ENCODE peak calls at places on chromosomes 5 and 9, in ten cellular contexts. One of them, this sample, is unnamed.

GRCh38 chr5:56585466-56585865 is 229.9 kb upstream of the MAP3K1 start:
- DNase-seq in RWPE1: peak
- DNase-seq in kidney epithelial cell: no peak
- DNase-seq in ecto neural progenitor cell: no peak
- DNase-seq in OCI-M1: peak
- DNase-seq in activated CD4-positive, CD25-positive, alpha-beta regulatory T cell treated with anti-CD3 and anti-CD28 coated beads, Interleukin-2, amount 50 U/mL, for 72 hours: no peak
- DNase-seq in K562: no peak
- DNase-seq in COR-L47: no peak
- DNase-seq in fibroblast of pulmonary artery: peak
- DNase-seq in NCI-H748 treated with DMSO at 0.1 percent for 48 hours: no peak
- DNase-seq in this sample: no peak

GRCh38 chr5:127960126-127960744 is 123.3 kb upstream of the SLC12A2 start:
- DNase-seq in ecto neural progenitor cell: no peak
- DNase-seq in RWPE1: no peak
- DNase-seq in fibroblast of pulmonary artery: peak
- DNase-seq in NCI-H748 treated with DMSO at 0.1 percent for 48 hours: no peak
- DNase-seq in OCI-M1: no peak
- DNase-seq in kidney epithelial cell: no peak
- DNase-seq in COR-L47: no peak
- DNase-seq in activated CD4-positive, CD25-positive, alpha-beta regulatory T cell treated with anti-CD3 and anti-CD28 coated beads, Interleukin-2, amount 50 U/mL, for 72 hours: no peak
- DNase-seq in K562: no peak
- DNase-seq in this sample: no peak

GRCh38 chr5:41763096-41763495 is 107.1 kb downstream of the OXCT1 start:
- DNase-seq in NCI-H748 treated with DMSO at 0.1 percent for 48 hours: no peak
- DNase-seq in OCI-M1: no peak
- DNase-seq in activated CD4-positive, CD25-positive, alpha-beta regulatory T cell treated with anti-CD3 and anti-CD28 coated beads, Interleukin-2, amount 50 U/mL, for 72 hours: no peak
- DNase-seq in COR-L47: no peak
- DNase-seq in K562: no peak
- DNase-seq in fibroblast of pulmonary artery: peak
- DNase-seq in ecto neural progenitor cell: no peak
- DNase-seq in kidney epithelial cell: peak
- DNase-seq in RWPE1: no peak
- DNase-seq in this sample: no peak

GRCh38 chr5:5544094-5544663 is 121.7 kb downstream of the ICE1 start:
- DNase-seq in OCI-M1: no peak
- DNase-seq in ecto neural progenitor cell: no peak
- DNase-seq in RWPE1: no peak
- DNase-seq in fibroblast of pulmonary artery: no peak
- DNase-seq in K562: no peak
- DNase-seq in kidney epithelial cell: no peak
- DNase-seq in NCI-H748 treated with DMSO at 0.1 percent for 48 hours: peak
- DNase-seq in activated CD4-positive, CD25-positive, alpha-beta regulatory T cell treated with anti-CD3 and anti-CD28 coated beads, Interleukin-2, amount 50 U/mL, for 72 hours: no peak
- DNase-seq in COR-L47: no peak
- DNase-seq in this sample: no peak

GRCh38 chr5:53109041-53109435 is 519 bp downstream of the MOCS2 start:
- DNase-seq in K562: no peak
- DNase-seq in NCI-H748 treated with DMSO at 0.1 percent for 48 hours: peak
- DNase-seq in kidney epithelial cell: no peak
- DNase-seq in activated CD4-positive, CD25-positive, alpha-beta regulatory T cell treated with anti-CD3 and anti-CD28 coated beads, Interleukin-2, amount 50 U/mL, for 72 hours: no peak
- DNase-seq in fibroblast of pulmonary artery: peak
- DNase-seq in COR-L47: no peak
- DNase-seq in OCI-M1: peak
- DNase-seq in RWPE1: peak
- DNase-seq in ecto neural progenitor cell: no peak
- DNase-seq in this sample: no peak

GRCh38 chr9:133142657-133143592 is 20.8 kb downstream of the GBGT1 start:
- DNase-seq in K562: peak
- DNase-seq in OCI-M1: no peak
- DNase-seq in activated CD4-positive, CD25-positive, alpha-beta regulatory T cell treated with anti-CD3 and anti-CD28 coated beads, Interleukin-2, amount 50 U/mL, for 72 hours: no peak
- DNase-seq in RWPE1: no peak
- DNase-seq in ecto neural progenitor cell: no peak
- DNase-seq in COR-L47: no peak
- DNase-seq in NCI-H748 treated with DMSO at 0.1 percent for 48 hours: no peak
- DNase-seq in kidney epithelial cell: no peak
- DNase-seq in fibroblast of pulmonary artery: no peak
- DNase-seq in this sample: no peak

GRCh38 chr9:104025109-104025508 is 69.0 kb upstream of the SMC2 start:
- DNase-seq in NCI-H748 treated with DMSO at 0.1 percent for 48 hours: no peak
- DNase-seq in COR-L47: no peak
- DNase-seq in OCI-M1: no peak
- DNase-seq in fibroblast of pulmonary artery: peak
- DNase-seq in ecto neural progenitor cell: no peak
- DNase-seq in activated CD4-positive, CD25-positive, alpha-beta regulatory T cell treated with anti-CD3 and anti-CD28 coated beads, Interleukin-2, amount 50 U/mL, for 72 hours: no peak
- DNase-seq in kidney epithelial cell: no peak
- DNase-seq in K562: no peak
- DNase-seq in RWPE1: peak
- DNase-seq in this sample: no peak

GRCh38 chr5:154095819-154096380 is 57.1 kb downstream of the MFAP3 start:
- DNase-seq in kidney epithelial cell: no peak
- DNase-seq in ecto neural progenitor cell: no peak
- DNase-seq in activated CD4-positive, CD25-positive, alpha-beta regulatory T cell treated with anti-CD3 and anti-CD28 coated beads, Interleukin-2, amount 50 U/mL, for 72 hours: no peak
- DNase-seq in NCI-H748 treated with DMSO at 0.1 percent for 48 hours: peak
- DNase-seq in RWPE1: no peak
- DNase-seq in COR-L47: peak
- DNase-seq in OCI-M1: no peak
- DNase-seq in K562: no peak
- DNase-seq in fibroblast of pulmonary artery: no peak
- DNase-seq in this sample: peak

GRCh38 chr5:59559847-59560246 is 333.7 kb downstream of the PDE4D start:
- DNase-seq in OCI-M1: no peak
- DNase-seq in NCI-H748 treated with DMSO at 0.1 percent for 48 hours: no peak
- DNase-seq in fibroblast of pulmonary artery: no peak
- DNase-seq in COR-L47: no peak
- DNase-seq in activated CD4-positive, CD25-positive, alpha-beta regulatory T cell treated with anti-CD3 and anti-CD28 coated beads, Interleukin-2, amount 50 U/mL, for 72 hours: no peak
- DNase-seq in K562: no peak
- DNase-seq in RWPE1: no peak
- DNase-seq in ecto neural progenitor cell: no peak
- DNase-seq in kidney epithelial cell: no peak
- DNase-seq in this sample: no peak

GRCh38 chr5:153504726-153505125 is 14.3 kb downstream of the GRIA1 start:
- DNase-seq in NCI-H748 treated with DMSO at 0.1 percent for 48 hours: peak
- DNase-seq in K562: no peak
- DNase-seq in OCI-M1: no peak
- DNase-seq in activated CD4-positive, CD25-positive, alpha-beta regulatory T cell treated with anti-CD3 and anti-CD28 coated beads, Interleukin-2, amount 50 U/mL, for 72 hours: no peak
- DNase-seq in RWPE1: no peak
- DNase-seq in ecto neural progenitor cell: no peak
- DNase-seq in COR-L47: no peak
- DNase-seq in fibroblast of pulmonary artery: no peak
- DNase-seq in kidney epithelial cell: no peak
- DNase-seq in this sample: no peak

GRCh38 chr5:76104027-76104426 is 20.8 kb downstream of the SV2C start:
- DNase-seq in kidney epithelial cell: peak
- DNase-seq in COR-L47: no peak
- DNase-seq in ecto neural progenitor cell: peak
- DNase-seq in K562: peak
- DNase-seq in RWPE1: peak
- DNase-seq in fibroblast of pulmonary artery: peak
- DNase-seq in activated CD4-positive, CD25-positive, alpha-beta regulatory T cell treated with anti-CD3 and anti-CD28 coated beads, Interleukin-2, amount 50 U/mL, for 72 hours: no peak
- DNase-seq in OCI-M1: peak
- DNase-seq in NCI-H748 treated with DMSO at 0.1 percent for 48 hours: no peak
- DNase-seq in this sample: no peak

GRCh38 chr5:40160435-40160834 is 519.3 kb upstream of the PTGER4 start:
- DNase-seq in OCI-M1: no peak
- DNase-seq in K562: no peak
- DNase-seq in fibroblast of pulmonary artery: no peak
- DNase-seq in NCI-H748 treated with DMSO at 0.1 percent for 48 hours: no peak
- DNase-seq in RWPE1: no peak
- DNase-seq in kidney epithelial cell: no peak
- DNase-seq in ecto neural progenitor cell: no peak
- DNase-seq in COR-L47: no peak
- DNase-seq in activated CD4-positive, CD25-positive, alpha-beta regulatory T cell treated with anti-CD3 and anti-CD28 coated beads, Interleukin-2, amount 50 U/mL, for 72 hours: no peak
- DNase-seq in this sample: no peak

GRCh38 chr5:142296914-142297417 is 27.9 kb downstream of the SPRY4 start:
- DNase-seq in K562: no peak
- DNase-seq in OCI-M1: no peak
- DNase-seq in NCI-H748 treated with DMSO at 0.1 percent for 48 hours: no peak
- DNase-seq in fibroblast of pulmonary artery: peak
- DNase-seq in ecto neural progenitor cell: no peak
- DNase-seq in activated CD4-positive, CD25-positive, alpha-beta regulatory T cell treated with anti-CD3 and anti-CD28 coated beads, Interleukin-2, amount 50 U/mL, for 72 hours: no peak
- DNase-seq in RWPE1: no peak
- DNase-seq in COR-L47: no peak
- DNase-seq in kidney epithelial cell: peak
- DNase-seq in this sample: no peak

GRCh38 chr9:121282309-121283071 is 14.5 kb downstream of the GSN start:
- DNase-seq in fibroblast of pulmonary artery: peak
- DNase-seq in COR-L47: no peak
- DNase-seq in NCI-H748 treated with DMSO at 0.1 percent for 48 hours: no peak
- DNase-seq in ecto neural progenitor cell: no peak
- DNase-seq in kidney epithelial cell: no peak
- DNase-seq in OCI-M1: no peak
- DNase-seq in activated CD4-positive, CD25-positive, alpha-beta regulatory T cell treated with anti-CD3 and anti-CD28 coated beads, Interleukin-2, amount 50 U/mL, for 72 hours: no peak
- DNase-seq in K562: no peak
- DNase-seq in RWPE1: peak
- DNase-seq in this sample: no peak

GRCh38 chr5:119412828-119413227 is 39.5 kb upstream of the HSD17B4 start:
- DNase-seq in RWPE1: no peak
- DNase-seq in OCI-M1: no peak
- DNase-seq in ecto neural progenitor cell: no peak
- DNase-seq in activated CD4-positive, CD25-positive, alpha-beta regulatory T cell treated with anti-CD3 and anti-CD28 coated beads, Interleukin-2, amount 50 U/mL, for 72 hours: no peak
- DNase-seq in NCI-H748 treated with DMSO at 0.1 percent for 48 hours: no peak
- DNase-seq in K562: no peak
- DNase-seq in kidney epithelial cell: no peak
- DNase-seq in fibroblast of pulmonary artery: no peak
- DNase-seq in COR-L47: no peak
- DNase-seq in this sample: no peak

GRCh38 chr5:36031223-36031622 is 35.5 kb downstream of the UGT3A2 start:
- DNase-seq in OCI-M1: no peak
- DNase-seq in kidney epithelial cell: no peak
- DNase-seq in COR-L47: no peak
- DNase-seq in RWPE1: no peak
- DNase-seq in ecto neural progenitor cell: no peak
- DNase-seq in K562: no peak
- DNase-seq in activated CD4-positive, CD25-positive, alpha-beta regulatory T cell treated with anti-CD3 and anti-CD28 coated beads, Interleukin-2, amount 50 U/mL, for 72 hours: no peak
- DNase-seq in fibroblast of pulmonary artery: no peak
- DNase-seq in NCI-H748 treated with DMSO at 0.1 percent for 48 hours: no peak
- DNase-seq in this sample: no peak

GRCh38 chr5:168798065-168799023 is 219.2 kb upstream of the PANK3 start:
- DNase-seq in K562: no peak
- DNase-seq in OCI-M1: peak
- DNase-seq in fibroblast of pulmonary artery: no peak
- DNase-seq in activated CD4-positive, CD25-positive, alpha-beta regulatory T cell treated with anti-CD3 and anti-CD28 coated beads, Interleukin-2, amount 50 U/mL, for 72 hours: no peak
- DNase-seq in NCI-H748 treated with DMSO at 0.1 percent for 48 hours: no peak
- DNase-seq in kidney epithelial cell: peak
- DNase-seq in ecto neural progenitor cell: no peak
- DNase-seq in COR-L47: no peak
- DNase-seq in RWPE1: no peak
- DNase-seq in this sample: no peak

GRCh38 chr5:532521-533242 is 8.4 kb upstream of the SLC9A3 start:
- DNase-seq in COR-L47: no peak
- DNase-seq in activated CD4-positive, CD25-positive, alpha-beta regulatory T cell treated with anti-CD3 and anti-CD28 coated beads, Interleukin-2, amount 50 U/mL, for 72 hours: peak
- DNase-seq in NCI-H748 treated with DMSO at 0.1 percent for 48 hours: no peak
- DNase-seq in kidney epithelial cell: no peak
- DNase-seq in ecto neural progenitor cell: no peak
- DNase-seq in OCI-M1: no peak
- DNase-seq in K562: no peak
- DNase-seq in fibroblast of pulmonary artery: no peak
- DNase-seq in RWPE1: no peak
- DNase-seq in this sample: no peak

GRCh38 chr9:83582026-83582425 is 40.9 kb upstream of the IDNK start:
- DNase-seq in kidney epithelial cell: no peak
- DNase-seq in RWPE1: no peak
- DNase-seq in OCI-M1: no peak
- DNase-seq in COR-L47: no peak
- DNase-seq in fibroblast of pulmonary artery: peak
- DNase-seq in K562: no peak
- DNase-seq in ecto neural progenitor cell: no peak
- DNase-seq in NCI-H748 treated with DMSO at 0.1 percent for 48 hours: no peak
- DNase-seq in activated CD4-positive, CD25-positive, alpha-beta regulatory T cell treated with anti-CD3 and anti-CD28 coated beads, Interleukin-2, amount 50 U/mL, for 72 hours: no peak
- DNase-seq in this sample: no peak

GRCh38 chr5:124634228-124634819 is 112.1 kb downstream of the ZNF608 start:
- DNase-seq in fibroblast of pulmonary artery: no peak
- DNase-seq in K562: no peak
- DNase-seq in COR-L47: no peak
- DNase-seq in NCI-H748 treated with DMSO at 0.1 percent for 48 hours: peak
- DNase-seq in RWPE1: no peak
- DNase-seq in kidney epithelial cell: no peak
- DNase-seq in OCI-M1: no peak
- DNase-seq in activated CD4-positive, CD25-positive, alpha-beta regulatory T cell treated with anti-CD3 and anti-CD28 coated beads, Interleukin-2, amount 50 U/mL, for 72 hours: no peak
- DNase-seq in ecto neural progenitor cell: no peak
- DNase-seq in this sample: peak

GRCh38 chr5:9440517-9440916 is 105.4 kb downstream of the SEMA5A start:
- DNase-seq in COR-L47: no peak
- DNase-seq in fibroblast of pulmonary artery: peak
- DNase-seq in RWPE1: peak
- DNase-seq in kidney epithelial cell: no peak
- DNase-seq in K562: no peak
- DNase-seq in OCI-M1: no peak
- DNase-seq in activated CD4-positive, CD25-positive, alpha-beta regulatory T cell treated with anti-CD3 and anti-CD28 coated beads, Interleukin-2, amount 50 U/mL, for 72 hours: no peak
- DNase-seq in ecto neural progenitor cell: no peak
- DNase-seq in NCI-H748 treated with DMSO at 0.1 percent for 48 hours: no peak
- DNase-seq in this sample: no peak